ENCODE peak calls at places on chromosomes 11 and 22, in six cellular contexts. Y, Z, D, G, A and O are unnamed samples.

GRCh38 chr11:60762851-60763691 is 6.4 kb downstream of the MS4A15 start:
- DNase-seq in A (no peak), Y (peak; percentile 51), D (no peak), Z (no peak), G (peak; percentile 74), O (no peak)

GRCh38 chr11:133936136-133936535 is 20.6 kb downstream of the IGSF9B start:
- DNase-seq in D (no peak), Z (no peak), A (peak; percentile 49), G (no peak), Y (no peak), O (no peak)

GRCh38 chr11:15468471-15468870 is 353.7 kb downstream of the INSC start:
- DNase-seq in G (no peak), Y (no peak), A (no peak), Z (no peak), D (no peak), O (no peak)

GRCh38 chr11:130168105-130168504 is 8.5 kb downstream of the ST14 start:
- DNase-seq in Z (no peak), D (no peak), Y (peak; percentile 93), G (no peak), A (no peak), O (no peak)

GRCh38 chr22:19576460-19577421 is 52.5 kb upstream of the CLDN5 start:
- DNase-seq in A (no peak), Z (no peak), G (no peak), Y (peak; percentile 56), D (no peak), O (no peak)

GRCh38 chr11:46050065-46050464 is 71.2 kb downstream of the PHF21A start:
- DNase-seq in A (no peak), D (peak; percentile 8), G (peak; percentile 30), Z (peak; percentile 58), Y (peak; percentile 23), O (peak; percentile 63)

GRCh38 chr11:104572279-104572678 is 326.0 kb downstream of the CASP12 start:
- DNase-seq in Y (peak; percentile 37), Z (no peak), D (no peak), A (no peak), G (no peak), O (no peak)

GRCh38 chr11:123055132-123055924 is 6.6 kb downstream of the HSPA8 start:
- DNase-seq in D (no peak), G (no peak), Y (no peak), A (no peak), Z (no peak), O (no peak)

GRCh38 chr11:74783241-74783871 is 34.7 kb downstream of the RNF169 start:
- DNase-seq in A (no peak), D (no peak), Y (peak; percentile 84), G (peak; percentile 22), Z (no peak), O (no peak)

GRCh38 chr22:31161386-31161785 is 1.4 kb downstream of the RNF185 start:
- DNase-seq in A (no peak), G (no peak), Z (no peak), D (no peak), Y (no peak), O (no peak)

GRCh38 chr11:134609361-134610115 is 197.5 kb upstream of the B3GAT1 start:
- DNase-seq in G (no peak), Z (no peak), Y (no peak), A (no peak), D (no peak), O (no peak)

GRCh38 chr11:10478066-10478465 is 23.0 kb downstream of the AMPD3 start:
- DNase-seq in Z (no peak), G (no peak), A (no peak), D (no peak), Y (no peak), O (no peak)

GRCh38 chr11:44680982-44681597 is 45.7 kb upstream of the TSPAN18 start:
- DNase-seq in Y (peak; percentile 26), A (no peak), D (no peak), Z (no peak), G (no peak), O (no peak)

GRCh38 chr22:23137905-23138520 is 3.8 kb downstream of the RSPH14 start:
- DNase-seq in A (no peak), Z (no peak), G (peak; percentile 30), Y (no peak), D (no peak), O (peak; percentile 38)

GRCh38 chr11:71476031-71476430 is 23.0 kb downstream of the NADSYN1 start:
- DNase-seq in Z (no peak), D (no peak), G (no peak), A (no peak), Y (no peak), O (no peak)

GRCh38 chr11:27701262-27702105 is 1.2 kb upstream of the BDNF start:
- DNase-seq in G (no peak), Y (peak; percentile 52), A (no peak), D (no peak), Z (peak; percentile 54), O (no peak)

GRCh38 chr11:11349870-11350325 is 3.2 kb downstream of the CSNK2A3 start:
- DNase-seq in A (no peak), Z (no peak), G (peak; percentile 30), D (no peak), Y (peak; percentile 70), O (no peak)

GRCh38 chr11:82842019-82842418 is 58.2 kb downstream of the PRCP start:
- DNase-seq in Y (no peak), D (no peak), A (no peak), G (no peak), Z (peak; percentile 62), O (no peak)

GRCh38 chr22:28885939-28886338 is 2.6 kb downstream of the ZNRF3 start:
- DNase-seq in G (no peak), A (no peak), Z (no peak), Y (peak; percentile 10), D (no peak), O (no peak)

GRCh38 chr22:50274311-50274710 is 4.1 kb upstream of the MAPK11 start:
- DNase-seq in G (peak; percentile 71), A (no peak), D (no peak), Y (peak; percentile 58), Z (no peak), O (no peak)

GRCh38 chr22:46830001-46830715 is 67.7 kb downstream of the TBC1D22A start:
- DNase-seq in A (no peak), Y (peak; percentile 84), G (peak; percentile 64), D (no peak), Z (peak; percentile 73), O (no peak)
- TF ChIP-seq CTCF in A (no peak), Y (no peak), G (no peak), D (no peak), Z (no peak), O (no peak)

GRCh38 chr22:46050451-46050845 is 73.5 kb upstream of the WNT7B start:
- DNase-seq in Z (peak; percentile 23), G (no peak), Y (no peak), A (peak; percentile 13), D (no peak), O (no peak)
- H3K4me1 ChIP-seq in Z (peaks cover 66% of the 10 kb centered on the region), G (peaks cover 90% of the 10 kb centered on the region), Y (peaks cover 39% of the 10 kb centered on the region), A (peaks cover 58% of the 10 kb centered on the region), D (peaks cover 85% of the 10 kb centered on the region), O (peaks cover 30% of the 10 kb centered on the region)

DNA sequence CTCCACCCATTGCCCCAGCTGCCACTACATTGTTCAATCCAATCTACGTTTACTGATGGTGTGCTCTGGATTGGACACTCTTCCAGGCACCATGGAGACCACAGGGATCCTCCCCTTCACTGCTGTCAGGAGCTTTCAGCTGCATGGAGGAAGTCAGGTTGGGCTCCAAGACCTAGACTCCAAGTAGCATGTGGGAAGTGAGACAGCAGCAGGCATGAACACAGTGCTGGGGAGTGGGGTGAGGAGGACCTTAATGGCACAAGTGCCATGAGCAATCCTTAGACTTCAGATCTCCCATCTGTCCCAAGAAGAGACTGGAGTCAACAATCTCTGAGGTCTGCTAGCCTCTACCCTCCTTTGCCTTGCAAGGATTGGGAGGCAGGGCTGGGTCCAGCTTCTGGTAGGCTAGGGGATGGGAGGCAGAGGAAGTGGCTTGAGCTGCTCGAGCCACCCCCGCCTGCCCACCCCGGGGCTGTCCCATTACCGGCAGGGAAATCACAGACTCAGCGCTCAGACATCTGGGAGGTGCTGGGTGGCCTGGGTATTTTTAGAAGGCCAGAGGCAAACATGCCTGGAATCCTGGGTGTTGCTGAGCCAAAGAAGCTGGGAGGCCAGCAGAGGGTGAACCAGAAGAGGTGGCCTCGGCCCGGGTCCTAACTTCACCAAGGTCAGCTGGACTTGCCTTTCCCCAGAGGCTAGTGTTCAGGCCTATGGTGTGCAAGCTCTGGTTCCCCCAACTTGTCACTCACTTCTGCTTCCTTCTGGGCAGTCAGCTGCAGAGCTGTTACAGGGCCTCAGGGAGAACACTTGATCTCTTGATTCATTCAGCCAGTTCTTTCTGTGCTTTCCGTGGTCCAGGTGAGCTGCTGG is 15.3 kb upstream of the FCHSD2 start:
- DNase-seq in A (no peak), D (peak; percentile 56), G (peak; percentile 45), Z (peak; percentile 69), Y (no peak), O (no peak)
- TF ChIP-seq CTCF in A (no peak), D (no peak), G (no peak), Z (no peak), Y (no peak), O (no peak)

DNA sequence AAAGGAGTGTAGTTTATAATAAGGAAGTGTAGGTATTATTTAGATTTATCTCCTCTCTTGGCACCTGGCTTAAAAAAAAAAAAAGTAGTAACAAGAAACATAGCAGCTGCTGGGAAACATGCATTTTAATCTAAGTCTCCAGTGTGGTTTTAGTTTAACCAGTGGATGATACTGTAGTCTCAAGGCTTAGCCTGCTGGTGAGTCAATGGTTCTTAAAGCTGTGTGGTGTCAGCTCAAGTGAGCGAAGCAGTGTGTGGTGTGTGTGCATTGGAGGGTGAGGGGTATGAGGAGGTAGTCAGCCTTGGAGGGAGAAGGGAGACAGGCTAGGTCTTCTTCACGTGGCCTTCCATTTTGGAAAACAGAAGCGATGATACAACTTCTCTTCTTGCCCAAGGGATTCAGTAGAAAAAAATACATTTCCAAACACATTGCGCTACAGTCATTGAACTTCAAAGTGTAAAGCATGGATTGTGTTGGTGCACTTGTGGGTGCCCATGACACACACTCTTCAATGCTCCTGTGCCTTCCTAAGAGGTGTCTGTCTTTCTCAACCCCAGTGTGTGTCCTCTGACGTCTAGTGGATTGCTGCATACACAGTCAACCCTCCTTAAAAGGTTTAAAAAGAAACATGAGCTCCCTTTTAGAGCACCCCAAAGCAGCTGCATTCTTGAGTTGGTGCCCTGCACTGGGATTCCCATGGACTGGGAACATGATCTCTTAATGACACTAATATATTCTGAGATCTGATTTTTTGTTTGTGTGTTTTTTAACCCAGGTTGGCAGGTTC is 40.1 kb downstream of the ZBTB16 start:
- DNase-seq in D (no peak), Y (no peak), A (no peak), G (peak; percentile 72), Z (peak; percentile 63), O (no peak)
- H3K4me1 ChIP-seq in D (peaks cover 96% of the 10 kb centered on the region), Y (no peaks in the 10 kb centered on the region), A (peaks cover 57% of the 10 kb centered on the region), G (peaks cover 96% of the 10 kb centered on the region), Z (peaks cover 94% of the 10 kb centered on the region), O (peaks cover 18% of the 10 kb centered on the region)

GRCh38 chr22:38230108-38230825 is 28.5 kb downstream of the MAFF start:
- DNase-seq in A (no peak), Y (peak; percentile 26), D (no peak), G (peak; percentile 64), Z (no peak), O (no peak)
- TF ChIP-seq CTCF in A (no peak), Y (peak; percentile 46), D (peak; percentile 14), G (no peak), Z (peak; percentile 21), O (peak; percentile 31)